ENCODE peak calls at places on chromosome 5, in ten cellular contexts. H is CD8-positive, alpha-beta T cell; F is ovary; S is WTC11; Q is BJ; X is cardiac muscle cell; A is endothelial cell; R is GM23338; E is Calu3; G is upper lobe of left lung. Z is an unnamed sample.
A peak's percentile ranks its signal among the peaks of the same experiment; 100 is the strongest.

GRCh38 chr5:176133289-176133870 is 104.8 kb upstream of the SIMC1 start:
- DNase-seq in F (no peak), G (peak; percentile 77), H (no peak), X (no peak), R (peak; percentile 67), S (peak; percentile 42), A (no peak), E (peak; percentile 24), Q (no peak), Z (no peak)

GRCh38 chr5:132072070-132072469 is 1.5 kb upstream of the CSF2 start:
- DNase-seq in H (no peak), S (no peak), Q (no peak), R (no peak), F (no peak), A (no peak), E (no peak), G (no peak), X (no peak), Z (no peak)

GRCh38 chr5:109652096-109652495 is 37.6 kb upstream of the MAN2A1 start:
- DNase-seq in R (no peak), X (no peak), S (no peak), F (no peak), A (no peak), G (no peak), H (no peak), E (no peak), Q (no peak), Z (no peak)

GRCh38 chr5:92916036-92916435 is 665.0 kb downstream of the NR2F1-AS1 start:
- DNase-seq in G (no peak), R (no peak), H (no peak), S (no peak), A (no peak), Q (no peak), E (no peak), F (no peak), X (peak; percentile 85), Z (peak; percentile 20)

GRCh38 chr5:119943148-119943547 is 313.8 kb downstream of the FAM170A start:
- DNase-seq in Q (peak; percentile 2), A (no peak), R (no peak), X (peak; percentile 31), F (no peak), E (no peak), G (no peak), S (no peak), H (no peak), Z (peak; percentile 0)

GRCh38 chr5:113293613-113294340 is 141.0 kb downstream of the TSSK1B start:
- DNase-seq in R (peak; percentile 66), E (no peak), H (peak; percentile 7), A (no peak), G (no peak), Q (no peak), S (peak; percentile 27), F (peak; percentile 59), X (peak; percentile 41), Z (no peak)

GRCh38 chr5:115686692-115687054 is 60.8 kb upstream of the TMED7 start:
- DNase-seq in R (no peak), A (no peak), S (no peak), E (no peak), X (no peak), H (no peak), G (no peak), Q (peak; percentile 4), F (no peak), Z (no peak)

GRCh38 chr5:170614071-170614490 is 110.3 kb downstream of the KCNIP1 start:
- DNase-seq in F (no peak), E (no peak), H (no peak), A (no peak), Q (no peak), X (no peak), R (no peak), G (no peak), S (no peak), Z (no peak)

GRCh38 chr5:132418876-132419275 is 49.4 kb downstream of the SLC22A5 start:
- DNase-seq in S (no peak), X (no peak), H (no peak), A (no peak), Q (no peak), G (no peak), F (no peak), E (no peak), R (no peak), Z (no peak)

GRCh38 chr5:113446358-113446927 is 11.7 kb upstream of the TSSK1B start:
- DNase-seq in A (no peak), Q (no peak), E (no peak), R (no peak), X (no peak), G (no peak), H (no peak), F (no peak), S (no peak), Z (no peak)

GRCh38 chr5:2200261-2200965 is 317.7 kb upstream of the IRX4 start:
- DNase-seq in H (no peak), R (no peak), Q (no peak), E (no peak), A (no peak), S (no peak), X (no peak), G (no peak), F (no peak), Z (no peak)

GRCh38 chr5:66307647-66308257 is 163.7 kb downstream of the SREK1 start:
- DNase-seq in X (peak; percentile 85), G (no peak), F (no peak), H (no peak), R (peak; percentile 84), E (no peak), Q (peak; percentile 4), S (no peak), A (peak; percentile 24), Z (peak; percentile 4)

GRCh38 chr5:172119921-172120688 is 67.9 kb downstream of the STK10 start:
- DNase-seq in G (peak; percentile 18), H (no peak), S (no peak), X (no peak), F (no peak), Q (no peak), A (no peak), R (no peak), E (no peak), Z (no peak)

GRCh38 chr5:179467441-179467840 is 82.9 kb upstream of the RUFY1 start:
- DNase-seq in X (no peak), F (no peak), E (no peak), Q (no peak), A (no peak), R (no peak), G (peak; percentile 53), H (no peak), S (no peak), Z (no peak)

GRCh38 chr5:179459771-179460170 is 90.6 kb upstream of the RUFY1 start:
- DNase-seq in G (peak; percentile 35), R (no peak), X (no peak), S (no peak), A (no peak), H (no peak), E (no peak), Q (no peak), F (peak; percentile 77), Z (no peak)

GRCh38 chr5:179464631-179465030 is 85.7 kb upstream of the RUFY1 start:
- DNase-seq in F (no peak), A (no peak), E (no peak), H (no peak), Q (no peak), X (no peak), S (no peak), G (no peak), R (no peak), Z (no peak)

GRCh38 chr5:179457612-179458011 is 92.7 kb upstream of the RUFY1 start:
- DNase-seq in G (no peak), E (no peak), H (no peak), A (no peak), X (no peak), F (peak; percentile 51), R (no peak), Q (no peak), S (no peak), Z (no peak)

DNA sequence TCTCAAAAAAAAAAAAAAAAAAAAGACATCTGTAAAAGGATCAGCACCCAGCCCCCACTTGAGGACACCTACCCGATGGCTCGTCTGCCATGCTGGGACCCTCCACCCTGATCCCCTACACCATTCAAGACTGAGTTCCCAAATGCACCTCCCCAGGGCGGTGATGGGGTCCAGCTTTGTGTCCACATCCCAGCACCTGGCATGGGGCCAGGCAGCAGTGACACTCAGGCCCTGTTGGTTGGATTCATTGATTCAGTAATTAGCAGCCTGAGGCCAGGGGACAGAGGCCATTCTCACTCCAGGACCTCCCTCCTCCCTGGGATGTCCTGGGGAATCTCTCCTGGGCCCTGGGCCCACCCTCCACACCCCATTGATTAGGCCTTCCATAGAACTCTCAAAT is 88.8 kb upstream of the RUFY1 start:
- DNase-seq in H (no peak), F (no peak), Q (no peak), X (no peak), R (no peak), G (no peak), E (no peak), A (no peak), S (no peak), Z (no peak)
- TF ChIP-seq CTCF in H (no peak), F (no peak), Q (no peak), X (no peak), R (no peak), G (no peak), E (no peak), A (no peak), S (no peak), Z (no peak)

GRCh38 chr5:142327111-142327842 is 2.5 kb upstream of the SPRY4 start:
- DNase-seq in X (peak; percentile 55), G (no peak), F (no peak), H (no peak), R (peak; percentile 65), A (no peak), E (no peak), S (no peak), Q (peak; percentile 80), Z (peak; percentile 50)
- TF ChIP-seq CTCF in X (no peak), G (no peak), F (no peak), H (no peak), R (no peak), A (no peak), E (no peak), S (no peak), Q (peak; percentile 49), Z (peak; percentile 44)

GRCh38 chr5:153067869-153068268 is 422.6 kb upstream of the GRIA1 start:
- DNase-seq in G (no peak), Q (no peak), E (no peak), R (no peak), A (no peak), S (no peak), X (no peak), F (no peak), H (no peak), Z (no peak)
- TF ChIP-seq CTCF in G (no peak), Q (no peak), E (no peak), R (peak; percentile 55), A (no peak), S (no peak), X (no peak), F (no peak), H (no peak), Z (no peak)

DNA sequence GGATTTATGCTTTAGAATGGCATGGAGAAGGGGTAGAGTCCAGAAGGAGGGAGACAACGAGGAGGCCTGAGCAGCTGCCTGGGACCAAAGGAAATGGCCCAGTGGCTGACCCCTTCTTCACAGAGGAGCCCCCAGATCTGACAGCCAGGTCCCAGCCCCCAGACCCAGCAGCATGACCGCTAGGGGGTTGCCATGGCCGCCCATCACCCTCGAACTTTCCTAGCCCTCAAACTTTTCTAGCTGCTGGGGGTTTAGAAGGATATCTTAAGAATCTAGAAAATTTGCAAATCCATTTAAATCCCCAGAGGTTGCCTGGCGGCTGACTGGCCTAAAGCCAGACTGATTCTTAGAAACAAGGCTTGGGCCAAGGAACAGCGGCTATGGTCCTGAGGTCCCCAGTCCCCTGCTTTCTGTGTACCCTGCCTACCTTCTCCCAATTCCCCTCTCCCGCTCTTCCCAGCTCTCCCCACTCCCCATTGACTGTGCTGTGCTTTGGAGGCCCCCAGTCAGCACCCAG is 969 bp downstream of the PDGFRB start:
- DNase-seq in S (no peak), Q (no peak), A (no peak), G (no peak), E (no peak), F (no peak), H (no peak), R (peak; percentile 41), X (peak; percentile 41), Z (no peak)
- TF ChIP-seq CTCF in S (no peak), Q (no peak), A (no peak), G (no peak), E (no peak), F (no peak), H (no peak), R (no peak), X (peak; percentile 6), Z (no peak)

Z was measured in AG09319.